ENCODE peak calls at places on chromosomes 11 and 22, in four cellular contexts. L, T, F and G are unnamed samples.

GRCh38 chr22:27638329-27639179 is 163.0 kb downstream of the MN1 start:
- DNase-seq in L (no peak), T (no peak), F (no peak), G (no peak)

GRCh38 chr22:32644252-32645100 is 157.0 kb upstream of the TIMP3 start:
- DNase-seq in L (no peak), T (no peak), F (peak; percentile 98), G (no peak)

GRCh38 chr11:73972187-73972586 is 10.5 kb downstream of the UCP2 start:
- DNase-seq in L (no peak), T (no peak), F (no peak), G (no peak)

GRCh38 chr22:48572951-48573350 is 1254.7 kb downstream of the BRD1 start:
- DNase-seq in L (no peak), T (no peak), F (no peak), G (no peak)

GRCh38 chr11:70825893-70826540 is 426.4 kb downstream of the SHANK2 start:
- DNase-seq in L (no peak), T (no peak), F (no peak), G (no peak)

GRCh38 chr11:63681208-63682044 is at the start of gene RTN3:
- DNase-seq in L (peak; percentile 99), T (peak; percentile 98), F (peak; percentile 91), G (peak; percentile 98)

GRCh38 chr11:18772211-18772610 is 19.4 kb downstream of the PTPN5 start:
- DNase-seq in L (no peak), T (no peak), F (no peak), G (no peak)

GRCh38 chr11:123054301-123055065 is 7.5 kb downstream of the HSPA8 start:
- DNase-seq in L (no peak), T (peak; percentile 42), F (peak; percentile 70), G (peak; percentile 71)

GRCh38 chr11:19892387-19892786 is 179.8 kb downstream of the NAV2 start:
- DNase-seq in L (no peak), T (no peak), F (no peak), G (no peak)

GRCh38 chr11:75280227-75280671 is 39.7 kb downstream of the TPBGL start:
- DNase-seq in L (peak; percentile 92), T (peak; percentile 79), F (peak; percentile 54), G (peak; percentile 88)

GRCh38 chr11:28697920-28698827 is 590.0 kb downstream of the METTL15 start:
- DNase-seq in L (peak; percentile 91), T (peak; percentile 47), F (peak; percentile 41), G (peak; percentile 57)

GRCh38 chr11:94400839-94401772 is at the start of gene GPR83:
- DNase-seq in L (peak; percentile 59), T (no peak), F (no peak), G (peak; percentile 57)

GRCh38 chr11:96050435-96051182 is 126.7 kb upstream of the MTMR2 start:
- DNase-seq in L (no peak), T (no peak), F (peak; percentile 76), G (no peak)

GRCh38 chr11:70038034-70038834 is 39.9 kb upstream of the ANO1 start:
- DNase-seq in L (peak; percentile 29), T (no peak), F (no peak), G (no peak)

GRCh38 chr11:104630352-104630751 is 267.9 kb downstream of the CASP12 start:
- DNase-seq in L (no peak), T (no peak), F (no peak), G (no peak)

GRCh38 chr11:14148653-14149273 is 186.2 kb downstream of the SPON1 start:
- DNase-seq in L (no peak), T (no peak), F (peak; percentile 16), G (peak; percentile 28)

GRCh38 chr11:8105666-8106065 is 24.7 kb downstream of the TUB start:
- DNase-seq in L (no peak), T (no peak), F (no peak), G (no peak)

GRCh38 chr22:37471721-37472417 is 14.3 kb downstream of the MFNG start:
- DNase-seq in L (no peak), T (no peak), F (no peak), G (no peak)

GRCh38 chr22:30878516-30879365 is 89.8 kb downstream of the MORC2 start:
- DNase-seq in L (no peak), T (no peak), F (peak; percentile 28), G (peak; percentile 45)

DNA sequence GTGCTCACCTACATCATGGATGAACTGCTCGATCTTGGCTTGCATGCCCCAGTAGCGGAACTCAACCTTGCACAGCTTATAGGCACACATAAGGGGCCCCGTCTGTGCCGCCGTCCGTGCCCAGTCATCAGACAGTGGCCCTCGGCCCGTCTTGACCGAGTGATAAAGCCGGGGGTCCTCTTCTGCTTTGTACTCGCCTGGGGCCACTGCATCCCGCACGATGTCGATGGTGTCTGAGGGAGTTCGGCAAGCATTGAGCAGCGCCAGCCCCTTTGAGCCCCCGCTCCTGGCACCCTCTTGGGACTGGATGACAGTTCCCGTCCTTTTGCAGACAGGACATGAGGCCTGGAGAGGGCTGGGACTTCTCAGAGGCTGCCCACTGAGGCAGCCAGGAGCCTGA is 3.3 kb downstream of the PITPNM1 start:
- DNase-seq in L (no peak), T (no peak), F (no peak), G (no peak)
- TF ChIP-seq SUZ12 in L (no peak), T (no peak), F (no peak), G (no peak)

GRCh38 chr11:45565589-45565988 is 99.8 kb downstream of the CHST1 start:
- DNase-seq in L (no peak), T (no peak), F (no peak), G (no peak)

GRCh38 chr11:45563801-45564200 is 101.6 kb downstream of the CHST1 start:
- DNase-seq in L (no peak), T (no peak), F (no peak), G (no peak)

GRCh38 chr11:45573728-45574127 is 91.7 kb downstream of the CHST1 start:
- DNase-seq in L (no peak), T (no peak), F (no peak), G (no peak)

GRCh38 chr11:45568031-45568430 is 97.4 kb downstream of the CHST1 start:
- DNase-seq in L (no peak), T (no peak), F (no peak), G (no peak)

DNA sequence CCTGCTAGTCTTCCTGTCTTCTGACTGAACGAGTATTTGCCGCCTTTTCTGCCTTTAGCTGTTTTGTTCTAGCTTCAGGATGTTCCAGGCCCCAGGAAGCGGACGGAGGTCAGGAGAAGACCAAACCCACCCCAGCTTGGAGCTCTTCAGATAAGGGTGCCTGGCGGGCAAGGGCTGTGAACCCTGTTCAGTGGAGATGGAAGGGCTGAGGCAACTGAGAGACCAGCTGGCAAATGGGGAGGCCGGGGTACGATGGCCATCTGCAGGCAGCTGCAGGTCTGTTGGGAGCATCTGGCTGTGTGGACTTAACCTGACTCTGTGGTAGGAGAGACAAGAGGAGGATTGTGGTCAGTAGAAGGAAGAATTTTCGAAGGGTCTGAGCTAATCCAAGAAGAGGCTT is 95.6 kb downstream of the CHST1 start:
- DNase-seq in L (no peak), T (no peak), F (no peak), G (no peak)
- TF ChIP-seq SUZ12 in L (no peak), T (no peak), F (no peak), G (no peak)

GRCh38 chr11:128476729-128477128 is 110.6 kb downstream of the ETS1 start:
- DNase-seq in L (no peak), T (no peak), F (no peak), G (no peak)
- TF ChIP-seq SUZ12 in L (no peak), T (no peak), F (no peak), G (no peak)

DNA sequence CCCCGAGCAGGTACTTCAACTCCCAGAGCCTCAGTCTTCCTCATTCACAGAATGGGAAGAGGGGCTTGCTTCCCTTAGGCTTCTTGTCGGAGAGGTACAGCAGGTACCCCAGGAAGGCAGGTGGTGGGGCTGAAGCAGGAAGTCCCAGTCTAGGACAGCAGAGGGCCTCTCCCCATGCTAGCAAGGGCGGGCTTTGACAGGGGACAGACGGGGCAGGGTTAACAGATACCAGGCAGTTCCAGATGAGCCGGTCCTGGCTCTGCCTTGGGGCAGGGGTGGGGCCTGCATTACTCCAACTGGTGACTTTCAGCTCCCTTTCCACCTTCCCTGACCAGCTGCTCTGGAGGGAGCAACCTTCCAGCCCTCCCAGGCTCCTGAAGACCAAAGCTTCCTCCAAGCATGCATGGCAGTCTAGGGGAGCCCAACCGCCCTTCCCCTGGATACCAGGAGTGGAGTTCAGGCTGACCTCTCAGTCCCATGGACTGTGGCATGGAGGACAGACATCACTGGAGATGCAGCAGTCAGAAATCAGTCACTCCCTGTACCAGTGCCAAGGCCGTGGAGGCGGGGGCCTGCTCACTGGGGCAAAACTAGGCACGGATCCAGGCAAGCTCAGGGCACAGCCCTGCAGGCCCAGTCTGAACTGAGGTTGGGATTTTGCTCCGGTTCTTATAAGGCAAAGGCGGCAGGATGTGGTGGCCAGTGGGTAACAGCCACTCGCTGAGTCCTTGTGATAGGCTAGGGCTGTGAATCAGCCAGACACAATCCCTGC is 60.5 kb downstream of the NAT10 start:
- DNase-seq in L (no peak), T (no peak), F (no peak), G (no peak)
- TF ChIP-seq SUZ12 in L (no peak), T (no peak), F (no peak), G (no peak)

GRCh38 chr11:23976776-23977380 is 520.0 kb upstream of the LUZP2 start:
- DNase-seq in L (no peak), T (no peak), F (no peak), G (no peak)
- TF ChIP-seq SUZ12 in L (no peak), T (no peak), F (no peak), G (no peak)

GRCh38 chr11:114623720-114624119 is 28.1 kb upstream of the NXPE4 start:
- DNase-seq in L (no peak), T (no peak), F (no peak), G (no peak)
- TF ChIP-seq SUZ12 in L (no peak), T (no peak), F (no peak), G (no peak)

DNA sequence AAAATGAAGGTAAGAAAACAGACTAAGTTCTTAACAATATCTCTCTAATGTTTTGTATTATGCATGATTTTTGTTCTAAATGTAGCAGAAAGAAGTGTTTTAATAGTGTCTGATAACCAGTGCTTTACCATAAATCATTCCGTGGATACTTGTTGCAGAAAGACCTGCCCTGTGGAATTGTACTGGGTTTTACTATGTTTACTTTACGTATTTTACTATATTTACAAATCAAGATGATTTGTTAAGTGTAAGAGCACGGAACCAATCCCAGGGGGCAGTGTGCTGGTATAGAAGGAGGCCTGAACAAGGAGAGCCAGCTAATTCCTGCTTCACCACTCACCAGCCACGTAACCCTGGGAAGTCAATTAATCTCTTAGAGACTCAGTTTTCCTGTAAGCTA is 1.4 kb downstream of the HTR3B start:
- DNase-seq in L (no peak), T (peak; percentile 48), F (peak; percentile 37), G (peak; percentile 77)
- TF ChIP-seq SUZ12 in L (no peak), T (no peak), F (no peak), G (no peak)

DNA sequence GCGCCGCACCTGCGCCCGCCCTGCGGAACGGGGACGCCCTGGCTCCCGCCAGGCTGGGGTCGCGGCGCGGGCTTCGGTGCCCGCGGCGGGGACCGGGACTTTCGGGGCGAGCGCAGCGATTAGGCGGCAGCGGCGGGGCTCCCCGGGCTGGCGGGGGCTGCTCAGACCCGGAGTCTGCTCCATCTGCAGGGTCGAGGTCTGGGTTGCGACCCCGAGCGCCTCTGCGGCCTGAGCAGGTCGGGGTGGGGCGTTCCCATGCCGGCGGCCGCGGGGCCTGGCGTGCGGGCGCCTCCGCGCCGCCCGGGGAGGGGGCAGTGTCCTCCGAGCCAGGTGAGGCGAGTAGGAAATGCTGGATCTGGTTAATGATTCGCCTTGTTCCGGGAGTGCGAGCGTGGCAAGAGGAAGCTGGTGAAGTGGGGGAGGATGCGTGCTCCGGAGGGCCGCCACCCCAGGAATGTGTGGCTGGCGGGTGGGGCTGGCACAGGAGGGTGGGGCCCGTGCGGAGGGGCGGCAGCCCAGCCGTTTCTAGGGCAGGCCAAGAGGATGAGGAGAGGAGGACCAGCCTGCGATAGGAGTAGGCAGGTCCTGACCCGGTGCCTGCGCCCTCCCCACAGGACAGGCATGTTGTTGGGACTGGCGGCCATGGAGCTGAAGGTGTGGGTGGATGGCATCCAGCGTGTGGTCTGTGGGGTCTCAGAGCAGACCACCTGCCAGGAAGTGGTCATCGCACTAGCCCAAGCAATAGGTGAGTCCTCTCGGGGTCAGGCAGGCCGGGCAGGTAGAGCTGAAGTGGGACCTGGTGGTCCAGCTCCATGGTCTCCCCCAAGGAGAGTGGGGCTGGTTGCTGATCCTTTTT is 606 bp downstream of the RASSF7 start:
- DNase-seq in L (peak; percentile 64), T (no peak), F (peak; percentile 87), G (no peak)
- TF ChIP-seq SUZ12 in L (no peak), T (no peak), F (no peak), G (no peak)